ENCODE peak calls at places on chromosomes 3 and 15, in nine cellular contexts. K is transverse colon, I is lung, G is lower lobe of right lung, F is upper lobe of left lung, T is RWPE1, U is left ventricle myocardium inferior, P is stomach, O is heart left ventricle. S is an unnamed sample.

GRCh38 chr3:43389388-43390254 is 103.3 kb downstream of the SNRK start:
- DNase-seq in P (peak; percentile 57), I (peak; percentile 52), U (no peak), O (peak; percentile 67), G (peak; percentile 61), T (peak; percentile 47), K (peak; percentile 47), F (no peak), S (peak; percentile 79)

GRCh38 chr3:119628390-119628789 is 30.7 kb downstream of the PLA1A start:
- DNase-seq in G (no peak), T (no peak), F (no peak), U (no peak), P (no peak), K (no peak), O (no peak), I (no peak), S (no peak)

GRCh38 chr3:117622130-117622841 is 912.7 kb downstream of the TUSC7 start:
- DNase-seq in K (no peak), U (no peak), T (peak; percentile 74), P (no peak), O (no peak), G (no peak), I (no peak), F (no peak), S (peak; percentile 71)

GRCh38 chr15:29568840-29569532 is 253.3 kb downstream of the TJP1 start:
- DNase-seq in O (no peak), P (no peak), U (no peak), T (peak; percentile 71), G (no peak), F (no peak), I (no peak), K (peak; percentile 66), S (peak; percentile 22)

GRCh38 chr15:66701422-66702034 is 508 bp upstream of the SMAD6 start:
- DNase-seq in I (no peak), O (peak; percentile 52), F (no peak), T (peak; percentile 55), P (peak; percentile 33), G (peak; percentile 70), K (peak; percentile 54), U (peak; percentile 58), S (no peak)

GRCh38 chr3:76768912-76769311 is 271.0 kb upstream of the ROBO2 start:
- DNase-seq in P (no peak), U (no peak), F (no peak), G (no peak), O (no peak), T (no peak), K (no peak), I (no peak), S (no peak)

GRCh38 chr3:77539677-77540076 is 499.8 kb downstream of the ROBO2 start:
- DNase-seq in I (no peak), O (no peak), T (no peak), P (no peak), F (no peak), K (no peak), U (no peak), G (no peak), S (no peak)

GRCh38 chr3:178343433-178344038 is 192.7 kb upstream of the KCNMB2 start:
- DNase-seq in F (peak; percentile 5), T (no peak), O (no peak), P (peak; percentile 87), I (no peak), K (peak; percentile 86), U (no peak), G (peak; percentile 52), S (no peak)

GRCh38 chr3:46447535-46447934 is 17.2 kb downstream of the LTF start:
- DNase-seq in F (no peak), O (no peak), U (no peak), T (no peak), G (no peak), I (no peak), K (no peak), P (no peak), S (no peak)

GRCh38 chr3:46448721-46449120 is 16.0 kb downstream of the LTF start:
- DNase-seq in F (peak; percentile 63), O (no peak), T (no peak), P (no peak), I (no peak), U (no peak), K (no peak), G (no peak), S (no peak)

GRCh38 chr3:46438831-46439230 is 25.9 kb downstream of the LTF start:
- DNase-seq in K (no peak), G (no peak), O (no peak), U (no peak), F (no peak), I (no peak), P (no peak), T (no peak), S (no peak)

GRCh38 chr3:46440531-46441294 is 24.0 kb downstream of the LTF start:
- DNase-seq in O (no peak), F (no peak), K (peak; percentile 21), P (no peak), G (no peak), I (no peak), T (no peak), U (no peak), S (no peak)

DNA sequence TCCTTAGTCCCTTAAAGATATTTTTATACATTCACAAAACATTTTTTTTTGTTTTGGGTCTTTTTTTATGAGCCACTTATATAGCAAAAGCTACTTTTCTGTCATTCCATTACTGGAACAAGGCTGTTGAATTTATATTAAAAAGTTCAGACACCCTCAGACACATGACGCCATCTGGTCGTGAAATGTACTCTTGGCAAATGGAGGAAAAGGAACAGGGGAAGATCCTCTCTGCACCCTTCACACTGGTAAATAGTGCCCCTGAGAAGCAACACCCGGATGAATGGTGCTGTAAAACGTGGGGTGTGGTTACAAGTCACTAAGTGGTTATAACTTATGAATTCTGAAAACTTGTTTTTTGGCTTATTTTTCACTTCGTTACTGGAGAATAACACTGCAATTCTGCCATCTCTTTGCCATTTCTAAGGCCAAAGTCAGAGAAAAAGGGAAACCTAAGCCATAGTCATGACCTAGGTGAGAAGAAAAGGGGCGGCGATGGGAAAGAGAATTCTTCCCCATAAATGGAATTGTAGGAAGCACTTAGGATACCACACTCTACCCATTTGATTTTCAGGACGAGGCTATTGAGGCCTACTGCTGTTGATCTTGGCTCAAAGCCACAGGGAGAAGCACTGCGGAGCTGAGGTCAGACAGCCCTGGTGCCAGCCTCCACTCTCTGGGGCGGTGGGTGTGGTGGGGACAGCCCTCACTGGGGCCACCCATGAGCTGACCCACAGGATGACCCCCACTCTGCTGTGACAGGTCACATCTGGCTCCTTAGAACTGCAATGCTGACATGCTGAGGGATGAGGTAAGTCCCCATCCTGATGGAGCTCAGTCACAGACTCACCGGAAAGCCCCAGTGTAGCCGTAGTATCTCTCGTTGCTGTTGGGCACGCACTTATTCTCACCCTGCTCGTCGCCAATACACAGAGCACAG is 21.8 kb downstream of the LTF start:
- DNase-seq in K (peak; percentile 72), O (no peak), F (no peak), U (no peak), P (peak; percentile 56), G (no peak), T (peak; percentile 37), I (no peak), S (no peak)
- TF ChIP-seq CTCF in K (peak; percentile 83), O (peak; percentile 37), F (peak; percentile 47), U (peak; percentile 67), P (no peak), G (peak; percentile 64), T (peak; percentile 68), I (no peak), S (no peak)

DNA sequence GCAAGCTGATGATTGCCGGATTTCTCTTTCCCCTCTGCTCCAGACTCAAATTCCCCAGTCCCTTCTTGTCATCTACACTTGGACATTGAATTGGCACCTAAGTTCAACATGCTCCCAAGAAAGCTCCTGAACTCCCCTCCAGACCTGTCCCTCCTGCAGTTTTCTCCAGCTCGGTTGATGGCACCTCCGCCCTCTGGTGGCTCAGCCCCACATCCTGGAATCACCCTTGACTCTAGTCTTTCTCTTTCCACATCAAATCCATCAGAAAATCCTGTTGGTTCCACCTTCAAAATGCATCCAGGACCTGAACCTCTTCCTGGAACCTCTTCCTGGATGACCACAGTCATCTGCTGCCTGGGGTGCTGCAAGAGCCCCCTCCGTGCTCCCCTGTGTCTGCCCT is 60.1 kb downstream of the RASGRF1 start:
- DNase-seq in P (no peak), I (no peak), U (no peak), K (no peak), F (no peak), G (no peak), O (no peak), T (no peak), S (no peak)
- TF ChIP-seq CTCF in P (no peak), I (no peak), U (no peak), K (no peak), F (no peak), G (no peak), O (no peak), T (no peak), S (peak; percentile 23)

GRCh38 chr3:126939347-126939735 is 43.6 kb upstream of the PLXNA1 start:
- DNase-seq in F (no peak), P (no peak), U (no peak), T (no peak), I (no peak), O (no peak), K (no peak), G (no peak), S (no peak)
- TF ChIP-seq CTCF in F (no peak), P (no peak), U (peak; percentile 33), T (no peak), I (no peak), O (no peak), K (no peak), G (no peak), S (peak; percentile 40)

GRCh38 chr15:60568301-60568742 is 89.4 kb upstream of the ICE2 start:
- DNase-seq in K (peak; percentile 48), P (no peak), O (no peak), I (no peak), T (no peak), G (no peak), F (no peak), U (no peak), S (no peak)

GRCh38 chr15:60557157-60557556 is 78.2 kb upstream of the ICE2 start:
- DNase-seq in O (no peak), G (no peak), P (no peak), I (no peak), T (no peak), F (no peak), K (no peak), U (no peak), S (no peak)

GRCh38 chr15:60563539-60564404 is 84.8 kb upstream of the ICE2 start:
- DNase-seq in I (no peak), O (no peak), U (no peak), K (no peak), T (no peak), G (no peak), P (no peak), F (no peak), S (no peak)

GRCh38 chr15:60565407-60565806 is 86.5 kb upstream of the ICE2 start:
- DNase-seq in T (no peak), K (no peak), U (no peak), P (no peak), F (no peak), I (no peak), O (no peak), G (no peak), S (no peak)

DNA sequence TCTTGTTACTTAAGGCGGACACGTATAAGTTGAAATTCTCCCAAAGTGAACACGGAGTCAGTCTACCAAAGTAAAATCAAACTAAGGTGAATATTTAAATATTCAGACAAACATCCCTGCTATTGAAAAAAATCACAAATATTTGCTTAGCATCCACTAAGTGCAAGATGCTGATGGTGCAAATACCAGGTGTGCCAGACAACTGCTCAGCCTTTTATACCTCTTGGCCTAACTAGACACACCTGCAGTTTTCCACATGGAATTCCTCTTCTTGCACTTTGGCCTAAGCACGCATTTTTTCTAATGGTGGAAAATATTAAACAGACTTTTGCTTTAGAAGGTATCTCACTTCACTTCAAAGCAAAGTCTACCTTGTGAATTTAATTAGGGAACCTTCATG is 84.1 kb upstream of the ICE2 start:
- DNase-seq in I (no peak), F (no peak), T (no peak), G (no peak), U (no peak), K (no peak), P (no peak), O (no peak), S (no peak)
- TF ChIP-seq CTCF in I (no peak), F (no peak), T (no peak), G (no peak), U (no peak), K (no peak), P (no peak), O (no peak), S (no peak)